ENCODE peak calls at places on chromosome 1, in four cellular contexts. G, Q, S and T are unnamed samples.
A peak's percentile ranks its signal among the peaks of the same experiment; 100 is the strongest.

GRCh38 chr1:84573481-84573966 is 716 bp downstream of the CTBS start:
- DNase-seq in G (no peak), Q (no peak), S (no peak), T (no peak)

GRCh38 chr1:6141601-6142000 is 38.5 kb downstream of the CHD5 start:
- DNase-seq in G (no peak), Q (peak; percentile 5), S (no peak), T (no peak)

GRCh38 chr1:245516178-245516829 is 361.5 kb downstream of the KIF26B start:
- DNase-seq in G (no peak), Q (no peak), S (no peak), T (no peak)

GRCh38 chr1:109373051-109373593 is 24.6 kb downstream of the SORT1 start:
- DNase-seq in G (no peak), Q (no peak), S (no peak), T (no peak)

GRCh38 chr1:103180660-103181059 is 72.3 kb upstream of the COL11A1 start:
- DNase-seq in G (no peak), Q (no peak), S (no peak), T (no peak)

GRCh38 chr1:168621356-168621755 is 45.0 kb downstream of the XCL1 start:
- DNase-seq in G (peak; percentile 48), Q (no peak), S (no peak), T (no peak)

GRCh38 chr1:25723250-25723880 is 76.6 kb upstream of the SELENON start:
- DNase-seq in G (no peak), Q (peak; percentile 1), S (no peak), T (no peak)

GRCh38 chr1:41033272-41033671 is 11.7 kb upstream of the SLFNL1 start:
- DNase-seq in G (no peak), Q (no peak), S (no peak), T (no peak)

GRCh38 chr1:6504887-6505286 is 13.4 kb upstream of the PLEKHG5 start:
- DNase-seq in G (no peak), Q (no peak), S (no peak), T (no peak)

GRCh38 chr1:234836786-234837185 is 226.8 kb upstream of the IRF2BP2 start:
- DNase-seq in G (no peak), Q (no peak), S (no peak), T (no peak)

GRCh38 chr1:41918450-41919043 is at the start of gene HIVEP3:
- DNase-seq in G (no peak), Q (no peak), S (peak; percentile 79), T (no peak)

GRCh38 chr1:183592733-183593132 is 2.5 kb upstream of the NCF2 start:
- DNase-seq in G (no peak), Q (no peak), S (no peak), T (no peak)

GRCh38 chr1:112312879-112313278 is 83.1 kb upstream of the CTTNBP2NL start:
- DNase-seq in G (no peak), Q (no peak), S (no peak), T (no peak)

GRCh38 chr1:6235302-6235680 is 473 bp downstream of the ICMT start:
- DNase-seq in G (no peak), Q (no peak), S (no peak), T (no peak)

GRCh38 chr1:106564192-106564591 is 492.3 kb upstream of the PRMT6 start:
- DNase-seq in G (no peak), Q (no peak), S (no peak), T (no peak)

GRCh38 chr1:47791879-47792608 is 205.1 kb downstream of the TRABD2B start:
- DNase-seq in G (no peak), Q (no peak), S (no peak), T (peak; percentile 76)

GRCh38 chr1:230702934-230703678 is 10.8 kb downstream of the AGT start:
- DNase-seq in G (no peak), Q (no peak), S (no peak), T (no peak)

GRCh38 chr1:161749509-161750407 is at the start of gene DUSP12:
- DNase-seq in G (peak; percentile 94), Q (peak; percentile 97), S (peak; percentile 97), T (peak; percentile 95)

GRCh38 chr1:165842363-165843129 is 15.1 kb downstream of the UCK2 start:
- DNase-seq in G (no peak), Q (no peak), S (peak; percentile 16), T (no peak)

GRCh38 chr1:150764617-150765090 is 924 bp downstream of the CTSS start:
- DNase-seq in G (no peak), Q (no peak), S (no peak), T (no peak)

GRCh38 chr1:21325231-21325718 is 35.0 kb upstream of the ECE1 start:
- DNase-seq in G (no peak), Q (no peak), S (no peak), T (no peak)

GRCh38 chr1:196467230-196467629 is 141.0 kb downstream of the KCNT2 start:
- DNase-seq in G (no peak), Q (no peak), S (no peak), T (no peak)

GRCh38 chr1:90550616-90551406 is 166.3 kb downstream of the BARHL2 start:
- DNase-seq in G (no peak), Q (no peak), S (no peak), T (no peak)